ENCODE peak calls at places on chromosome 5, in four cellular contexts. W, I, S and E are unnamed samples.

GRCh38 chr5:59923465-59923864 is 29.9 kb upstream of the PDE4D start:
- DNase-seq in W (peak; percentile 1), I (no peak), S (no peak), E (peak; percentile 58)

GRCh38 chr5:116300016-116300601 is 215.3 kb downstream of the COMMD10 start:
- DNase-seq in W (no peak), I (no peak), S (peak; percentile 41), E (peak; percentile 91)

GRCh38 chr5:139635606-139636206 is 12.4 kb upstream of the CXXC5 start:
- DNase-seq in W (peak; percentile 92), I (no peak), S (peak; percentile 86), E (peak; percentile 81)

GRCh38 chr5:43638556-43638955 is 35.6 kb downstream of the NNT start:
- DNase-seq in W (no peak), I (no peak), S (no peak), E (peak; percentile 54)

GRCh38 chr5:50807661-50808060 is 141.2 kb downstream of the PARP8 start:
- DNase-seq in W (peak; percentile 0), I (no peak), S (peak; percentile 1), E (peak; percentile 22)

GRCh38 chr5:52674815-52675545 is 112.7 kb upstream of the ITGA1 start:
- DNase-seq in W (peak; percentile 33), I (no peak), S (peak; percentile 76), E (peak; percentile 81)

GRCh38 chr5:54637654-54638053 is 120.1 kb downstream of the SNX18 start:
- DNase-seq in W (no peak), I (no peak), S (no peak), E (no peak)

GRCh38 chr5:105503950-105504349 is 1941.4 kb upstream of the NUDT12 start:
- DNase-seq in W (peak; percentile 10), I (no peak), S (no peak), E (peak; percentile 77)

GRCh38 chr5:121976979-121977378 is 15.2 kb downstream of the SRFBP1 start:
- DNase-seq in W (no peak), I (no peak), S (peak; percentile 41), E (peak; percentile 81)

GRCh38 chr5:89777758-89778157 is 631.8 kb downstream of the CETN3 start:
- DNase-seq in W (no peak), I (no peak), S (no peak), E (no peak)

GRCh38 chr5:76527685-76528161 is 95.5 kb downstream of the F2RL2 start:
- DNase-seq in W (peak; percentile 89), I (no peak), S (no peak), E (no peak)

GRCh38 chr5:66324357-66324756 is 180.3 kb downstream of the SREK1 start:
- DNase-seq in W (no peak), I (no peak), S (no peak), E (no peak)

GRCh38 chr5:59035681-59036080 is 452.8 kb downstream of the RAB3C start:
- DNase-seq in W (no peak), I (no peak), S (no peak), E (no peak)

GRCh38 chr5:109652096-109652495 is 37.6 kb upstream of the MAN2A1 start:
- DNase-seq in W (no peak), I (no peak), S (no peak), E (peak; percentile 6)

GRCh38 chr5:11700376-11700775 is 203.9 kb downstream of the CTNND2 start:
- DNase-seq in W (no peak), I (no peak), S (no peak), E (no peak)

GRCh38 chr5:169873642-169874041 is 106.7 kb downstream of the INSYN2B start:
- DNase-seq in W (peak; percentile 64), I (no peak), S (peak; percentile 77), E (peak; percentile 82)

GRCh38 chr5:171840066-171840465 is 54.4 kb downstream of the SMIM23 start:
- DNase-seq in W (no peak), I (no peak), S (no peak), E (no peak)

GRCh38 chr5:117594165-117594564 is 1019.5 kb upstream of the SEMA6A start:
- DNase-seq in W (no peak), I (no peak), S (no peak), E (peak; percentile 88)

GRCh38 chr5:154207204-154207603 is 16.7 kb downstream of the GALNT10 start:
- DNase-seq in W (no peak), I (no peak), S (no peak), E (no peak)

GRCh38 chr5:820245-820644 is 30.5 kb downstream of the ZDHHC11 start:
- DNase-seq in W (no peak), I (no peak), S (no peak), E (no peak)

GRCh38 chr5:159913048-159913447 is 3.2 kb upstream of the ADRA1B start:
- DNase-seq in W (peak; percentile 79), I (no peak), S (peak; percentile 81), E (peak; percentile 97)

GRCh38 chr5:42886612-42887011 is 74.9 kb upstream of the SELENOP start:
- DNase-seq in W (no peak), I (no peak), S (no peak), E (peak; percentile 11)

GRCh38 chr5:151825445-151825844 is 53.7 kb downstream of the G3BP1 start:
- DNase-seq in W (peak; percentile 34), I (no peak), S (no peak), E (peak; percentile 62)

GRCh38 chr5:124927735-124928134 is 181.3 kb upstream of the ZNF608 start:
- DNase-seq in W (peak; percentile 78), I (no peak), S (no peak), E (peak; percentile 65)

GRCh38 chr5:120734033-120734432 is 269.9 kb downstream of the PRR16 start:
- DNase-seq in W (no peak), I (no peak), S (no peak), E (no peak)

GRCh38 chr5:37838152-37838932 is 1.5 kb downstream of the GDNF start:
- DNase-seq in W (no peak), I (no peak), S (no peak), E (peak; percentile 14)

GRCh38 chr5:40160435-40160834 is 519.3 kb upstream of the PTGER4 start:
- DNase-seq in W (no peak), I (no peak), S (no peak), E (no peak)

GRCh38 chr5:58505971-58506640 is 14.9 kb downstream of the GAPT start:
- DNase-seq in W (no peak), I (no peak), S (no peak), E (no peak)

GRCh38 chr5:9186069-9186468 is 359.8 kb downstream of the SEMA5A start:
- DNase-seq in W (no peak), I (no peak), S (no peak), E (no peak)

GRCh38 chr5:150448960-150449490 is 514 bp downstream of the RPS14 start:
- DNase-seq in W (no peak), I (no peak), S (no peak), E (no peak)